ENCODE peak calls at places on chromosome 1, in nine cellular contexts. One of them, this sample, is unnamed.

GRCh38 chr1:110873856-110874255 is 908 bp downstream of the CD53 start:
- DNase-seq in esophagus muscularis mucosa: no peak
- DNase-seq in AG04450: no peak
- DNase-seq in ACHN: no peak
- DNase-seq in HT1080: no peak
- DNase-seq in lower leg skin: no peak
- DNase-seq in CD8-positive, alpha-beta memory T cell: no peak
- DNase-seq in Kasumi-1: no peak
- DNase-seq in HTR-8/SVneo: no peak
- DNase-seq in this sample: no peak

GRCh38 chr1:47924649-47925048 is 72.5 kb downstream of the TRABD2B start:
- DNase-seq in esophagus muscularis mucosa: no peak
- DNase-seq in AG04450: no peak
- DNase-seq in ACHN: no peak
- DNase-seq in HT1080: peak
- DNase-seq in lower leg skin: no peak
- DNase-seq in CD8-positive, alpha-beta memory T cell: no peak
- DNase-seq in Kasumi-1: no peak
- DNase-seq in HTR-8/SVneo: no peak
- DNase-seq in this sample: no peak

GRCh38 chr1:154342836-154343472 is 17.6 kb downstream of the ATP8B2 start:
- DNase-seq in esophagus muscularis mucosa: no peak
- DNase-seq in AG04450: no peak
- DNase-seq in ACHN: no peak
- DNase-seq in HT1080: no peak
- DNase-seq in lower leg skin: no peak
- DNase-seq in CD8-positive, alpha-beta memory T cell: peak
- DNase-seq in Kasumi-1: peak
- DNase-seq in HTR-8/SVneo: no peak
- DNase-seq in this sample: no peak

GRCh38 chr1:168081373-168082007 is 55.2 kb downstream of the GPR161 start:
- DNase-seq in esophagus muscularis mucosa: peak
- DNase-seq in AG04450: peak
- DNase-seq in ACHN: peak
- DNase-seq in HT1080: peak
- DNase-seq in lower leg skin: peak
- DNase-seq in CD8-positive, alpha-beta memory T cell: no peak
- DNase-seq in Kasumi-1: no peak
- DNase-seq in HTR-8/SVneo: no peak
- DNase-seq in this sample: no peak

GRCh38 chr1:244089561-244089960 is 38.5 kb downstream of the ZBTB18 start:
- DNase-seq in esophagus muscularis mucosa: no peak
- DNase-seq in AG04450: no peak
- DNase-seq in ACHN: no peak
- DNase-seq in HT1080: no peak
- DNase-seq in lower leg skin: no peak
- DNase-seq in CD8-positive, alpha-beta memory T cell: no peak
- DNase-seq in Kasumi-1: no peak
- DNase-seq in HTR-8/SVneo: no peak
- DNase-seq in this sample: no peak

GRCh38 chr1:25691211-25691610 is 74.6 kb downstream of the MAN1C1 start:
- DNase-seq in esophagus muscularis mucosa: no peak
- DNase-seq in AG04450: no peak
- DNase-seq in ACHN: no peak
- DNase-seq in HT1080: no peak
- DNase-seq in lower leg skin: no peak
- DNase-seq in CD8-positive, alpha-beta memory T cell: no peak
- DNase-seq in Kasumi-1: no peak
- DNase-seq in HTR-8/SVneo: no peak
- DNase-seq in this sample: no peak

GRCh38 chr1:191709215-191709614 is 449.0 kb upstream of the RGS18 start:
- DNase-seq in esophagus muscularis mucosa: no peak
- DNase-seq in AG04450: no peak
- DNase-seq in ACHN: no peak
- DNase-seq in HT1080: no peak
- DNase-seq in lower leg skin: no peak
- DNase-seq in CD8-positive, alpha-beta memory T cell: no peak
- DNase-seq in Kasumi-1: no peak
- DNase-seq in HTR-8/SVneo: no peak
- DNase-seq in this sample: no peak

GRCh38 chr1:169146536-169147214 is 40.2 kb downstream of the ATP1B1 start:
- DNase-seq in esophagus muscularis mucosa: no peak
- DNase-seq in AG04450: no peak
- DNase-seq in ACHN: no peak
- DNase-seq in HT1080: no peak
- DNase-seq in lower leg skin: no peak
- DNase-seq in CD8-positive, alpha-beta memory T cell: no peak
- DNase-seq in Kasumi-1: no peak
- DNase-seq in HTR-8/SVneo: no peak
- DNase-seq in this sample: no peak

GRCh38 chr1:163799190-163799805 is 477.5 kb downstream of the NUF2 start:
- DNase-seq in esophagus muscularis mucosa: no peak
- DNase-seq in AG04450: no peak
- DNase-seq in ACHN: no peak
- DNase-seq in HT1080: no peak
- DNase-seq in lower leg skin: no peak
- DNase-seq in CD8-positive, alpha-beta memory T cell: no peak
- DNase-seq in Kasumi-1: no peak
- DNase-seq in HTR-8/SVneo: no peak
- DNase-seq in this sample: no peak

GRCh38 chr1:243944429-243945160 is 94.6 kb upstream of the AKT3 start:
- DNase-seq in esophagus muscularis mucosa: peak
- DNase-seq in AG04450: no peak
- DNase-seq in ACHN: peak
- DNase-seq in HT1080: no peak
- DNase-seq in lower leg skin: no peak
- DNase-seq in CD8-positive, alpha-beta memory T cell: no peak
- DNase-seq in Kasumi-1: no peak
- DNase-seq in HTR-8/SVneo: no peak
- DNase-seq in this sample: no peak